ENCODE peak calls at places on chromosomes 16 and 17, in four cellular contexts. A, T, Q and H are unnamed samples. For H3K4me1, the result is how much of the 10 kb centered on the place peaks cover.

GRCh38 chr16:69711115-69711740 is 15.1 kb downstream of the NQO1 start:
- DNase-seq in A (peak), T (no peak), Q (peak), H (peak)

GRCh38 chr16:35798885-35799426 is 2339.5 kb downstream of the TP53TG3F start:
- DNase-seq in A (no peak), T (no peak), Q (no peak), H (no peak)

GRCh38 chr16:30041841-30042240 is 10.8 kb upstream of the TLCD3B start:
- DNase-seq in A (no peak), T (peak), Q (no peak), H (peak)

GRCh38 chr16:77570574-77570973 is 135.7 kb upstream of the ADAMTS18 start:
- DNase-seq in A (no peak), T (no peak), Q (no peak), H (no peak)

GRCh38 chr16:58732545-58733247 is 1.4 kb downstream of the GOT2 start:
- DNase-seq in A (no peak), T (peak), Q (no peak), H (peak)

GRCh38 chr17:76248013-76248782 is 7.9 kb upstream of the RNF157 start:
- DNase-seq in A (no peak), T (no peak), Q (no peak), H (no peak)

GRCh38 chr16:82753821-82754220 is 127.1 kb downstream of the CDH13 start:
- DNase-seq in A (no peak), T (no peak), Q (no peak), H (no peak)

GRCh38 chr17:1552911-1553310 is 9.7 kb downstream of the PITPNA start:
- DNase-seq in A (no peak), T (no peak), Q (no peak), H (no peak)

GRCh38 chr16:14321542-14321941 is 250.4 kb downstream of the MRTFB start:
- DNase-seq in A (no peak), T (peak), Q (no peak), H (no peak)

GRCh38 chr17:82228278-82228841 is 482 bp upstream of the SLC16A3 start:
- DNase-seq in A (no peak), T (peak), Q (no peak), H (no peak)

GRCh38 chr17:73693016-73693545 is 48.8 kb upstream of the SDK2 start:
- DNase-seq in A (no peak), T (no peak), Q (no peak), H (no peak)

GRCh38 chr16:27446721-27447120 is 44.7 kb downstream of the IL21R start:
- DNase-seq in A (no peak), T (no peak), Q (no peak), H (no peak)

GRCh38 chr16:5450435-5451104 is 353.0 kb upstream of the EEF2KMT start:
- DNase-seq in A (no peak), T (peak), Q (no peak), H (no peak)

DNA sequence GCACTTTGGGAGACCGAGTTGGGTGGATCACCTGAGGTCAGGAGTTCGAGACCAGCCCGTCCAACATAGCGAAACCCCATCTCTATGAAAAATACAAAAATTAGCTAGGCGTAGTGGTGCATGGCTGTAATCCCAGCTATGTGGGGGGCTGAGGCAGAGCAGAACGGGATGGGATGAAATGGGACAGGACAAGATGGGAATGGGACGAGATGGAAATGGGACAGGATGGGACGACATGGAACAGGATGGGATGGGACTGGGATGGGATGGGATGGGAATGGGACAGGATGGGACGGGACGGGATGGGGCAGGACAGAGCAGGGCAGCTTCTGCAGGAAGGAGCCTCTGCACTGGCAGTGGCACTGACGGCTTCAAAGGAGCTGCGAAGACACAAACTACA is 106.1 kb downstream of the ANKRD11 start:
- DNase-seq in A (no peak), T (no peak), Q (no peak), H (no peak)
- H3K4me1 ChIP-seq in A (under half), T (under half), Q (under half), H (under half)

GRCh38 chr17:8290043-8290442 is 1.6 kb downstream of the RANGRF start:
- DNase-seq in A (no peak), T (no peak), Q (no peak), H (no peak)

GRCh38 chr17:8285270-8286181 is 2.9 kb upstream of the RANGRF start:
- DNase-seq in A (no peak), T (no peak), Q (no peak), H (no peak)

GRCh38 chr17:8288336-8289102 is at the start of gene RANGRF:
- DNase-seq in A (peak), T (peak), Q (peak), H (peak)

GRCh38 chr17:8289103-8289397 is 580 bp downstream of the RANGRF start:
- DNase-seq in A (no peak), T (peak), Q (peak), H (no peak)

GRCh38 chr17:8287651-8288335 is 677 bp upstream of the RANGRF start:
- DNase-seq in A (peak), T (no peak), Q (no peak), H (peak)
- H3K4me1 ChIP-seq in A (under half), T (under half), Q (under half), H (under half)

GRCh38 chr17:64388961-64389565 is 1.6 kb downstream of the PECAM1 start:
- DNase-seq in A (no peak), T (no peak), Q (no peak), H (no peak)
- H3K4me1 ChIP-seq in A (under half), T (under half), Q (under half), H (under half)

GRCh38 chr17:8013731-8014557 is 11.5 kb downstream of the GUCY2D start:
- DNase-seq in A (no peak), T (no peak), Q (no peak), H (no peak)

GRCh38 chr17:8016632-8017424 is 14.4 kb downstream of the GUCY2D start:
- DNase-seq in A (peak), T (peak), Q (no peak), H (no peak)

GRCh38 chr17:8015957-8016631 is 13.7 kb downstream of the GUCY2D start:
- DNase-seq in A (peak), T (peak), Q (no peak), H (no peak)

GRCh38 chr17:8014558-8014850 is 12.1 kb downstream of the GUCY2D start:
- DNase-seq in A (no peak), T (no peak), Q (no peak), H (no peak)

DNA sequence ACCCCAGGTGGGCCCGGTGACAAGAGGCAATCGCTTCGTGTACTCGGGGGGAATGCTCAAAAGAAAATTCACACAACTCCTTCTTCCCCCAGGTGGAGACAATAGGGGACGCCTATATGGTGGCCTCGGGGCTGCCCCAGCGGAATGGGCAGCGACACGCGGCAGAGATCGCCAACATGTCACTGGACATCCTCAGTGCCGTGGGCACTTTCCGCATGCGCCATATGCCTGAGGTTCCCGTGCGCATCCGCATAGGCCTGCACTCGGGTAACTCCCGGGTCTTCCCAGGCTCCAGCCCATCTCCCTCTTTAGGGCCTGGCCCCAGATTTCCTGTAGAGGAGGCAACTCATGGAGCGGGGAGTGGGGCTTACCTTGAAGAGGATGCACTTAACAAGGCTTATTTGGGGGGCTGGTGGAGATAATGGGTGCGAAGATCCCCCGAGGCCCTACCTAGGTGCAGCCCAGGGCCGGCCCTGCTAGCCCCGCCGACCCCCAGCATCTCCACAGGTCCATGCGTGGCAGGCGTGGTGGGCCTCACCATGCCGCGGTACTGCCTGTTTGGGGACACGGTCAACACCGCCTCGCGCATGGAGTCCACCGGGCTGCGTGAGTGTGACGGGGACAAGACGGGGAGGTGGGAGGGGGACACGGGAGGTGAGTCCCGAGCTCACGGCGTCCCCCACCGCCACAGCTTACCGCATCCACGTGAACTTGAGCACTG is 13.0 kb downstream of the GUCY2D start:
- DNase-seq in A (no peak), T (peak), Q (no peak), H (no peak)
- H3K4me1 ChIP-seq in A (under half), T (under half), Q (under half), H (under half)

DNA sequence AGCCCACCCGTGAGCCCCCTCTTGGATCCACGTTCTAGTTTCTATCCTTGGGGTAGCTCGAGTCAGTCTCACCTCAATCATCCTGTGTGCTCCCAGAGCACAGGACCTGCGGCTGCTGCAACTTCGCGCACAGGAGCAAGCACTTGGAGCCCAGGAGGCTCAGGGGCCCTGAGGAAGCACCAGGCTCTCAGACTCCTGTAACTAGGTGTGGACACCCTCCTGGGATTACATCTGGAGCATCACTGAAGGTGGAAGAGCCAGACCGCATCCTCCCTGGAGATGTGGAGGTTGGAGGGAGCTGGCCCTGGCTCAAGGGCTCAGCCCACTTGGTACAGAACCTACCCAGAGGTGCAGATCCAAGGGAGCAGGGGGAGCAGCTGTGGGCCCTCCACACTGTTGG is 2.7 kb downstream of the HBQ1 start:
- DNase-seq in A (no peak), T (no peak), Q (no peak), H (no peak)
- H3K4me1 ChIP-seq in A (under half), T (under half), Q (under half), H (under half)

GRCh38 chr16:62516001-62516400 is 479.8 kb upstream of the CDH8 start:
- DNase-seq in A (no peak), T (no peak), Q (no peak), H (no peak)
- H3K4me1 ChIP-seq in A (under half), T (under half), Q (under half), H (under half)

GRCh38 chr16:17295948-17296347 is 174.8 kb downstream of the XYLT1 start:
- DNase-seq in A (peak), T (no peak), Q (no peak), H (no peak)

GRCh38 chr16:17296412-17296811 is 174.3 kb downstream of the XYLT1 start:
- DNase-seq in A (no peak), T (no peak), Q (no peak), H (no peak)

GRCh38 chr16:17301184-17301583 is 169.6 kb downstream of the XYLT1 start:
- DNase-seq in A (no peak), T (no peak), Q (no peak), H (no peak)

GRCh38 chr16:17299790-17300189 is 171.0 kb downstream of the XYLT1 start:
- DNase-seq in A (no peak), T (peak), Q (no peak), H (no peak)

DNA sequence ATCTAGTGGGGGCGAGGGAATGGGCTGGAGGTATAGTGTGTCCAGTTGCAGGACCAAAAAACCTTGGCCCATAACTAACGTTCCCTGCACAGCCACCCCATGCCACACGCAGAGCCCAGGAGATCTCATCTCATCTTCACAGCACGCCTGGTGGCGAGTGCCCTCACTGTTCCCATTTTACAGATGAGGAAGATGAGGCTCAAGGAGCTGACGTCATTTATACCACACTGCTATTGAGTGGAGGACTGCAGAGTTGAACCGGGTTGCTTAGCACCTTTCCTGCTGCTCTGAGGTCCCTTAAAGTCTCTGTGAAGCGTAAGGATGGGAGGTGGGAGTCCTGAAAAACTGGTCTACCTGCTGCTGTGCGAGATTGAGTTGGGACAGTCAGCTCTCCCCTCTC is 172.5 kb downstream of the XYLT1 start:
- DNase-seq in A (no peak), T (no peak), Q (no peak), H (no peak)
- H3K4me1 ChIP-seq in A (under half), T (under half), Q (under half), H (under half)

GRCh38 chr17:44111777-44112176 is 11.7 kb downstream of the HDAC5 start:
- DNase-seq in A (no peak), T (no peak), Q (no peak), H (no peak)

GRCh38 chr17:44112284-44113280 is 10.9 kb downstream of the HDAC5 start:
- DNase-seq in A (no peak), T (no peak), Q (no peak), H (no peak)

GRCh38 chr17:44113382-44113781 is 10.1 kb downstream of the HDAC5 start:
- DNase-seq in A (no peak), T (no peak), Q (no peak), H (no peak)

GRCh38 chr17:44115585-44116415 is 7.6 kb downstream of the HDAC5 start:
- DNase-seq in A (no peak), T (peak), Q (peak), H (peak)

GRCh38 chr17:44113868-44114840 is 9.3 kb downstream of the HDAC5 start:
- DNase-seq in A (no peak), T (no peak), Q (no peak), H (no peak)
- H3K4me1 ChIP-seq in A (under half), T (under half), Q (under half), H (under half)